ENCODE peak calls at places on chromosomes 6 and 20, in six cellular contexts. One of them, this sample, is unnamed. For H3K4me1, the result is how much of the 10 kb centered on the place peaks cover.

GRCh38 chr6:28880894-28881780 is 42.6 kb downstream of the TRIM27 start:
- DNase-seq in adipocyte: peak
- DNase-seq in CD4-positive, CD25-positive, alpha-beta regulatory T cell: peak
- DNase-seq in neuronal stem cell: peak
- DNase-seq in endothelial cell of umbilical vein: peak
- DNase-seq in body of pancreas: peak
- DNase-seq in this sample: peak

GRCh38 chr6:28486533-28486932 is 29.1 kb downstream of the GPX6 start:
- DNase-seq in CD4-positive, CD25-positive, alpha-beta regulatory T cell: no peak
- DNase-seq in neuronal stem cell: no peak
- DNase-seq in body of pancreas: no peak
- DNase-seq in adipocyte: no peak
- DNase-seq in endothelial cell of umbilical vein: no peak
- DNase-seq in this sample: no peak

GRCh38 chr6:158131926-158132325 is 36.1 kb downstream of the SERAC1 start:
- DNase-seq in neuronal stem cell: no peak
- DNase-seq in adipocyte: peak
- DNase-seq in endothelial cell of umbilical vein: peak
- DNase-seq in CD4-positive, CD25-positive, alpha-beta regulatory T cell: peak
- DNase-seq in body of pancreas: no peak
- DNase-seq in this sample: no peak

GRCh38 chr6:102742033-102742432 is 1348.5 kb downstream of the GRIK2 start:
- DNase-seq in endothelial cell of umbilical vein: no peak
- DNase-seq in body of pancreas: no peak
- DNase-seq in neuronal stem cell: no peak
- DNase-seq in CD4-positive, CD25-positive, alpha-beta regulatory T cell: no peak
- DNase-seq in adipocyte: no peak
- DNase-seq in this sample: no peak

GRCh38 chr20:62406635-62407176 is 379 bp downstream of the CABLES2 start:
- DNase-seq in endothelial cell of umbilical vein: no peak
- DNase-seq in adipocyte: peak
- DNase-seq in CD4-positive, CD25-positive, alpha-beta regulatory T cell: no peak
- DNase-seq in neuronal stem cell: no peak
- DNase-seq in body of pancreas: peak
- DNase-seq in this sample: no peak

GRCh38 chr20:32984196-32984595 is 20.0 kb downstream of the SUN5 start:
- DNase-seq in adipocyte: no peak
- DNase-seq in neuronal stem cell: no peak
- DNase-seq in body of pancreas: no peak
- DNase-seq in endothelial cell of umbilical vein: no peak
- DNase-seq in CD4-positive, CD25-positive, alpha-beta regulatory T cell: no peak
- DNase-seq in this sample: no peak

GRCh38 chr6:133208183-133208755 is 32.9 kb upstream of the EYA4 start:
- DNase-seq in endothelial cell of umbilical vein: no peak
- DNase-seq in neuronal stem cell: no peak
- DNase-seq in CD4-positive, CD25-positive, alpha-beta regulatory T cell: no peak
- DNase-seq in adipocyte: peak
- DNase-seq in body of pancreas: no peak
- DNase-seq in this sample: no peak

GRCh38 chr6:69179681-69180080 is 544.6 kb downstream of the ADGRB3 start:
- DNase-seq in endothelial cell of umbilical vein: no peak
- DNase-seq in neuronal stem cell: no peak
- DNase-seq in body of pancreas: no peak
- DNase-seq in adipocyte: no peak
- DNase-seq in CD4-positive, CD25-positive, alpha-beta regulatory T cell: no peak
- DNase-seq in this sample: no peak

GRCh38 chr6:118660218-118660569 is 8.8 kb upstream of the CEP85L start:
- DNase-seq in CD4-positive, CD25-positive, alpha-beta regulatory T cell: peak
- DNase-seq in body of pancreas: no peak
- DNase-seq in neuronal stem cell: no peak
- DNase-seq in endothelial cell of umbilical vein: peak
- DNase-seq in adipocyte: peak
- DNase-seq in this sample: no peak

GRCh38 chr6:63347599-63347998 is 27.8 kb upstream of the LGSN start:
- DNase-seq in neuronal stem cell: no peak
- DNase-seq in endothelial cell of umbilical vein: peak
- DNase-seq in CD4-positive, CD25-positive, alpha-beta regulatory T cell: no peak
- DNase-seq in adipocyte: peak
- DNase-seq in body of pancreas: no peak
- DNase-seq in this sample: no peak

GRCh38 chr6:158314737-158315136 is 2.5 kb downstream of the TULP4 start:
- DNase-seq in adipocyte: peak
- DNase-seq in body of pancreas: no peak
- DNase-seq in CD4-positive, CD25-positive, alpha-beta regulatory T cell: no peak
- DNase-seq in endothelial cell of umbilical vein: no peak
- DNase-seq in neuronal stem cell: no peak
- DNase-seq in this sample: no peak

GRCh38 chr20:3751664-3752385 is 15.7 kb downstream of the ADISSP start:
- DNase-seq in neuronal stem cell: no peak
- DNase-seq in CD4-positive, CD25-positive, alpha-beta regulatory T cell: peak
- DNase-seq in adipocyte: no peak
- DNase-seq in body of pancreas: peak
- DNase-seq in endothelial cell of umbilical vein: no peak
- DNase-seq in this sample: no peak

GRCh38 chr6:30006170-30007131 is 54.6 kb upstream of the POLR1H start:
- DNase-seq in endothelial cell of umbilical vein: no peak
- DNase-seq in neuronal stem cell: no peak
- DNase-seq in adipocyte: peak
- DNase-seq in body of pancreas: peak
- DNase-seq in CD4-positive, CD25-positive, alpha-beta regulatory T cell: peak
- DNase-seq in this sample: peak

GRCh38 chr6:63530984-63531383 is 41.3 kb upstream of the LOC128125822 start:
- DNase-seq in endothelial cell of umbilical vein: no peak
- DNase-seq in CD4-positive, CD25-positive, alpha-beta regulatory T cell: no peak
- DNase-seq in neuronal stem cell: no peak
- DNase-seq in body of pancreas: no peak
- DNase-seq in adipocyte: no peak
- DNase-seq in this sample: no peak

GRCh38 chr6:135493218-135493961 is 4.2 kb downstream of the AHI1 start:
- DNase-seq in endothelial cell of umbilical vein: peak
- DNase-seq in CD4-positive, CD25-positive, alpha-beta regulatory T cell: no peak
- DNase-seq in body of pancreas: no peak
- DNase-seq in adipocyte: peak
- DNase-seq in neuronal stem cell: no peak
- DNase-seq in this sample: no peak

GRCh38 chr6:35088281-35089215 is 52.6 kb downstream of the TCP11 start:
- DNase-seq in endothelial cell of umbilical vein: no peak
- DNase-seq in body of pancreas: no peak
- DNase-seq in adipocyte: no peak
- DNase-seq in CD4-positive, CD25-positive, alpha-beta regulatory T cell: no peak
- DNase-seq in neuronal stem cell: no peak
- DNase-seq in this sample: no peak

GRCh38 chr6:125994659-125995488 is 8.5 kb downstream of the TRMT11 start:
- DNase-seq in adipocyte: no peak
- DNase-seq in endothelial cell of umbilical vein: no peak
- DNase-seq in neuronal stem cell: no peak
- DNase-seq in CD4-positive, CD25-positive, alpha-beta regulatory T cell: no peak
- DNase-seq in body of pancreas: no peak
- DNase-seq in this sample: no peak

GRCh38 chr6:53361549-53362031 is 12.8 kb upstream of the ELOVL5 start:
- DNase-seq in neuronal stem cell: no peak
- DNase-seq in body of pancreas: peak
- DNase-seq in CD4-positive, CD25-positive, alpha-beta regulatory T cell: peak
- DNase-seq in adipocyte: peak
- DNase-seq in endothelial cell of umbilical vein: peak
- DNase-seq in this sample: no peak

GRCh38 chr20:23119456-23120216 is 33.5 kb upstream of the CD93 start:
- DNase-seq in neuronal stem cell: no peak
- DNase-seq in body of pancreas: no peak
- DNase-seq in CD4-positive, CD25-positive, alpha-beta regulatory T cell: no peak
- DNase-seq in endothelial cell of umbilical vein: no peak
- DNase-seq in adipocyte: no peak
- DNase-seq in this sample: peak

GRCh38 chr6:167691566-167692312 is 135.0 kb upstream of the AFDN start:
- DNase-seq in neuronal stem cell: no peak
- DNase-seq in adipocyte: no peak
- DNase-seq in CD4-positive, CD25-positive, alpha-beta regulatory T cell: no peak
- DNase-seq in body of pancreas: no peak
- DNase-seq in endothelial cell of umbilical vein: no peak
- DNase-seq in this sample: no peak

GRCh38 chr6:137451926-137452325 is 42.3 kb downstream of the OLIG3 start:
- DNase-seq in adipocyte: peak
- DNase-seq in neuronal stem cell: no peak
- DNase-seq in CD4-positive, CD25-positive, alpha-beta regulatory T cell: no peak
- DNase-seq in body of pancreas: no peak
- DNase-seq in endothelial cell of umbilical vein: peak
- DNase-seq in this sample: no peak

GRCh38 chr20:24277196-24277595 is 192.2 kb upstream of the SYNDIG1 start:
- DNase-seq in body of pancreas: no peak
- DNase-seq in CD4-positive, CD25-positive, alpha-beta regulatory T cell: no peak
- DNase-seq in adipocyte: no peak
- DNase-seq in neuronal stem cell: no peak
- DNase-seq in endothelial cell of umbilical vein: no peak
- DNase-seq in this sample: no peak

GRCh38 chr6:45911691-45912090 is 104.0 kb downstream of the CLIC5 start:
- DNase-seq in body of pancreas: no peak
- DNase-seq in endothelial cell of umbilical vein: no peak
- DNase-seq in CD4-positive, CD25-positive, alpha-beta regulatory T cell: no peak
- DNase-seq in adipocyte: no peak
- DNase-seq in neuronal stem cell: no peak
- DNase-seq in this sample: no peak

GRCh38 chr6:79841577-79842381 is 105.6 kb downstream of the ELOVL4 start:
- DNase-seq in body of pancreas: no peak
- DNase-seq in CD4-positive, CD25-positive, alpha-beta regulatory T cell: no peak
- DNase-seq in adipocyte: no peak
- DNase-seq in neuronal stem cell: no peak
- DNase-seq in endothelial cell of umbilical vein: no peak
- DNase-seq in this sample: no peak

GRCh38 chr6:112877134-112878100 is 530.3 kb downstream of the RFPL4B start:
- DNase-seq in CD4-positive, CD25-positive, alpha-beta regulatory T cell: no peak
- DNase-seq in body of pancreas: no peak
- DNase-seq in adipocyte: peak
- DNase-seq in neuronal stem cell: no peak
- DNase-seq in endothelial cell of umbilical vein: peak
- DNase-seq in this sample: no peak

DNA sequence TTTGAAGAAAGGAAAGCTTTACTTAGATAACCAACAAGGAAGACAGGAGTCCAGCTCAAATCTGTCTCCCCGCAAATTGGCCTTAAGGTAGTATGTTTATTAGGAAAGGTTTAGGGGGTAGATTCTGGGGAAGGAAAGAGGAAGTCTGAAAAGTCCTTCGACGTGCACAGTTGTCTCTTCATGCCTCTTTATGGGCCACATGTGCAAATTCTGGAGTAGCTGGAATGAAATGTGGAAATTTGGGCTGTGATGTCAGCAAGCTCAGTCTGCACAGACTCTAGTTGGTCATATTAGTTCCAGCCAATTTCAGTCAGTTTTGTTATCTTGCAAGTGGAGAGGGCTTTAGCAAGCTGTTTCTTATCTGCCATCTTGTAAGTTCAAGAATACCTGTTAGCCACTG is 50.1 kb downstream of the NUP153 start:
- DNase-seq in body of pancreas: no peak
- DNase-seq in adipocyte: no peak
- DNase-seq in CD4-positive, CD25-positive, alpha-beta regulatory T cell: no peak
- DNase-seq in neuronal stem cell: no peak
- DNase-seq in endothelial cell of umbilical vein: no peak
- DNase-seq in this sample: no peak
- H3K4me1 ChIP-seq in body of pancreas: under half
- H3K4me1 ChIP-seq in adipocyte: under half
- H3K4me1 ChIP-seq in CD4-positive, CD25-positive, alpha-beta regulatory T cell: under half
- H3K4me1 ChIP-seq in neuronal stem cell: under half
- H3K4me1 ChIP-seq in endothelial cell of umbilical vein: under half
- H3K4me1 ChIP-seq in this sample: under half

GRCh38 chr6:3053231-3053508 is 15.1 kb upstream of the RIPK1 start:
- DNase-seq in endothelial cell of umbilical vein: no peak
- DNase-seq in adipocyte: no peak
- DNase-seq in CD4-positive, CD25-positive, alpha-beta regulatory T cell: no peak
- DNase-seq in neuronal stem cell: no peak
- DNase-seq in body of pancreas: no peak
- DNase-seq in this sample: no peak
- H3K4me3 ChIP-seq in endothelial cell of umbilical vein: peak
- H3K4me3 ChIP-seq in adipocyte: peak
- H3K4me3 ChIP-seq in CD4-positive, CD25-positive, alpha-beta regulatory T cell: peak
- H3K4me3 ChIP-seq in neuronal stem cell: peak
- H3K4me3 ChIP-seq in body of pancreas: peak
- H3K4me3 ChIP-seq in this sample: peak

GRCh38 chr20:31665753-31666152 is 28.0 kb downstream of the COX4I2 start:
- DNase-seq in adipocyte: no peak
- DNase-seq in body of pancreas: no peak
- DNase-seq in CD4-positive, CD25-positive, alpha-beta regulatory T cell: no peak
- DNase-seq in endothelial cell of umbilical vein: no peak
- DNase-seq in neuronal stem cell: no peak
- DNase-seq in this sample: no peak

GRCh38 chr20:31667315-31668285 is 29.9 kb downstream of the COX4I2 start:
- DNase-seq in body of pancreas: no peak
- DNase-seq in endothelial cell of umbilical vein: no peak
- DNase-seq in CD4-positive, CD25-positive, alpha-beta regulatory T cell: no peak
- DNase-seq in neuronal stem cell: no peak
- DNase-seq in adipocyte: no peak
- DNase-seq in this sample: no peak

GRCh38 chr20:31663838-31664695 is 26.4 kb downstream of the COX4I2 start:
- DNase-seq in endothelial cell of umbilical vein: no peak
- DNase-seq in body of pancreas: peak
- DNase-seq in CD4-positive, CD25-positive, alpha-beta regulatory T cell: no peak
- DNase-seq in neuronal stem cell: no peak
- DNase-seq in adipocyte: no peak
- DNase-seq in this sample: no peak

GRCh38 chr20:31664696-31665354 is 27.1 kb downstream of the COX4I2 start:
- DNase-seq in neuronal stem cell: no peak
- DNase-seq in adipocyte: no peak
- DNase-seq in CD4-positive, CD25-positive, alpha-beta regulatory T cell: no peak
- DNase-seq in body of pancreas: no peak
- DNase-seq in endothelial cell of umbilical vein: no peak
- DNase-seq in this sample: no peak

DNA sequence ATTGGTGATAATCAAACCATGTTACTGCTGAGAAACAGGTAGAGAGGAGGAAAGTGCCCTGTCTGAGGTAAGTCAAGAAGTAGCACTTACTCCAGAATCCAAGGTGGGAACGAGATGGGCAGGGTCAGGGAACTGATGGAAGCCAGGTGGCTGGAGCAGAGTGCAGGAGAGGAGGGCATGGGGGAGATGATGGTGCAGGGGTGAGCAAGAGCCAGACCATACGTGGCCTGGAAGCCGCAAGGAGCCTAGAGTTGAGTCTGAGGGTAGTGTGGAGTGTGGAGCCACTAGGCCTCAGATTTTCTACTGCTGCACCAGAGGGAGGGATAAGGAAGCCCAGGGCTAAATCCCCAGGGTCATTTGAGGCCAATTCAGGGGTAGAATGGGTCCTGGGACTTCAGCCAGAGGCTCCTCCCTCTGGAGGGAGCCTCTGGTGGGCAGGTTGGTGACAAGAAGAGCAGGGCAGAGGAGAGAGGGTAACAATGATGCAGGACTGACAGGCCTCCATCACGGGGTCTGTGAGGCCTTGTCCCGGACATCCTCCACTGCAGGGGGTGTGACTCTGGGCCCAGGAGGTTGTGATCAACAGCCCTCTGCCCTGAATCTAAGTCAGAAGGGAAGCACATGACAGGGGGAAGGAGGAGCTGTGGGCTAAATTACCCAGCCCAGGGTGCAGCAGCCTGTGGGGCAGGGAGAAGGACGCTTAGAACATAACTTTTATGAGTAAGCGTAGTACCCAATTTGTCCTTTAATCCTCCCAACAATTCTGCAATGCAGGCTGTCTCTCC is 28.7 kb downstream of the COX4I2 start:
- DNase-seq in CD4-positive, CD25-positive, alpha-beta regulatory T cell: peak
- DNase-seq in adipocyte: no peak
- DNase-seq in body of pancreas: no peak
- DNase-seq in endothelial cell of umbilical vein: no peak
- DNase-seq in neuronal stem cell: no peak
- DNase-seq in this sample: no peak
- H3K4me1 ChIP-seq in CD4-positive, CD25-positive, alpha-beta regulatory T cell: under half
- H3K4me1 ChIP-seq in adipocyte: half or more
- H3K4me1 ChIP-seq in body of pancreas: half or more
- H3K4me1 ChIP-seq in endothelial cell of umbilical vein: under half
- H3K4me1 ChIP-seq in neuronal stem cell: under half
- H3K4me1 ChIP-seq in this sample: half or more

GRCh38 chr20:35743693-35744491 is 1.8 kb upstream of the RBM39 start:
- DNase-seq in body of pancreas: no peak
- DNase-seq in neuronal stem cell: no peak
- DNase-seq in endothelial cell of umbilical vein: peak
- DNase-seq in CD4-positive, CD25-positive, alpha-beta regulatory T cell: peak
- DNase-seq in adipocyte: no peak
- DNase-seq in this sample: no peak
- H3K4me3 ChIP-seq in body of pancreas: no peak
- H3K4me3 ChIP-seq in neuronal stem cell: no peak
- H3K4me3 ChIP-seq in endothelial cell of umbilical vein: no peak
- H3K4me3 ChIP-seq in CD4-positive, CD25-positive, alpha-beta regulatory T cell: peak
- H3K4me3 ChIP-seq in adipocyte: peak
- H3K4me3 ChIP-seq in this sample: no peak